ENCODE peak calls at places on chromosomes 13 and 19, in ten cellular contexts. One of them, this sample, is unnamed.

GRCh38 chr13:44218501-44219240 is 155.0 kb upstream of the SERP2 start:
- DNase-seq in amniotic stem cell: no peak
- DNase-seq in stimulated activated CD4-positive, alpha-beta T cell treated with anti-CD3 and anti-CD28 coated beads, Interleukin-2, amount 100 ng/mL, for 24 hours: no peak
- DNase-seq in RWPE2: no peak
- DNase-seq in HFFc6: no peak
- DNase-seq in CD8-positive, alpha-beta T cell: no peak
- DNase-seq in activated naive CD4-positive, alpha-beta T cell treated with anti-CD3 and anti-CD28 coated beads, Interleukin-2, amount 50 U/mL, for 16 hours: no peak
- DNase-seq in head of caudate nucleus: no peak
- DNase-seq in lower leg skin: peak
- DNase-seq in prostate gland: peak
- DNase-seq in this sample: peak

GRCh38 chr19:39110263-39110967 is 15.2 kb upstream of the PAK4 start:
- DNase-seq in prostate gland: peak
- DNase-seq in RWPE2: no peak
- DNase-seq in CD8-positive, alpha-beta T cell: peak
- DNase-seq in amniotic stem cell: peak
- DNase-seq in head of caudate nucleus: peak
- DNase-seq in stimulated activated CD4-positive, alpha-beta T cell treated with anti-CD3 and anti-CD28 coated beads, Interleukin-2, amount 100 ng/mL, for 24 hours: peak
- DNase-seq in lower leg skin: peak
- DNase-seq in HFFc6: no peak
- DNase-seq in activated naive CD4-positive, alpha-beta T cell treated with anti-CD3 and anti-CD28 coated beads, Interleukin-2, amount 50 U/mL, for 16 hours: peak
- DNase-seq in this sample: peak

GRCh38 chr13:109288151-109288709 is 498.2 kb downstream of the IRS2 start:
- DNase-seq in HFFc6: no peak
- DNase-seq in activated naive CD4-positive, alpha-beta T cell treated with anti-CD3 and anti-CD28 coated beads, Interleukin-2, amount 50 U/mL, for 16 hours: no peak
- DNase-seq in lower leg skin: no peak
- DNase-seq in stimulated activated CD4-positive, alpha-beta T cell treated with anti-CD3 and anti-CD28 coated beads, Interleukin-2, amount 100 ng/mL, for 24 hours: no peak
- DNase-seq in RWPE2: no peak
- DNase-seq in prostate gland: no peak
- DNase-seq in head of caudate nucleus: no peak
- DNase-seq in amniotic stem cell: no peak
- DNase-seq in CD8-positive, alpha-beta T cell: no peak
- DNase-seq in this sample: no peak

GRCh38 chr19:48496959-48497727 is 14.5 kb downstream of the LMTK3 start:
- DNase-seq in CD8-positive, alpha-beta T cell: no peak
- DNase-seq in RWPE2: peak
- DNase-seq in stimulated activated CD4-positive, alpha-beta T cell treated with anti-CD3 and anti-CD28 coated beads, Interleukin-2, amount 100 ng/mL, for 24 hours: no peak
- DNase-seq in activated naive CD4-positive, alpha-beta T cell treated with anti-CD3 and anti-CD28 coated beads, Interleukin-2, amount 50 U/mL, for 16 hours: no peak
- DNase-seq in lower leg skin: no peak
- DNase-seq in head of caudate nucleus: no peak
- DNase-seq in HFFc6: no peak
- DNase-seq in amniotic stem cell: no peak
- DNase-seq in prostate gland: no peak
- DNase-seq in this sample: no peak

GRCh38 chr13:47033216-47033615 is 136.4 kb upstream of the HTR2A start:
- DNase-seq in stimulated activated CD4-positive, alpha-beta T cell treated with anti-CD3 and anti-CD28 coated beads, Interleukin-2, amount 100 ng/mL, for 24 hours: no peak
- DNase-seq in lower leg skin: no peak
- DNase-seq in CD8-positive, alpha-beta T cell: no peak
- DNase-seq in prostate gland: no peak
- DNase-seq in RWPE2: no peak
- DNase-seq in HFFc6: peak
- DNase-seq in activated naive CD4-positive, alpha-beta T cell treated with anti-CD3 and anti-CD28 coated beads, Interleukin-2, amount 50 U/mL, for 16 hours: no peak
- DNase-seq in head of caudate nucleus: no peak
- DNase-seq in amniotic stem cell: no peak
- DNase-seq in this sample: no peak

GRCh38 chr13:46553521-46553885 is 533 bp downstream of the LRCH1 start:
- DNase-seq in amniotic stem cell: no peak
- DNase-seq in head of caudate nucleus: no peak
- DNase-seq in activated naive CD4-positive, alpha-beta T cell treated with anti-CD3 and anti-CD28 coated beads, Interleukin-2, amount 50 U/mL, for 16 hours: no peak
- DNase-seq in HFFc6: no peak
- DNase-seq in RWPE2: no peak
- DNase-seq in stimulated activated CD4-positive, alpha-beta T cell treated with anti-CD3 and anti-CD28 coated beads, Interleukin-2, amount 100 ng/mL, for 24 hours: no peak
- DNase-seq in prostate gland: peak
- DNase-seq in CD8-positive, alpha-beta T cell: no peak
- DNase-seq in lower leg skin: peak
- DNase-seq in this sample: no peak

GRCh38 chr19:11814707-11815050 is 606 bp downstream of the ZNF440 start:
- DNase-seq in RWPE2: no peak
- DNase-seq in activated naive CD4-positive, alpha-beta T cell treated with anti-CD3 and anti-CD28 coated beads, Interleukin-2, amount 50 U/mL, for 16 hours: no peak
- DNase-seq in lower leg skin: peak
- DNase-seq in amniotic stem cell: no peak
- DNase-seq in head of caudate nucleus: no peak
- DNase-seq in prostate gland: peak
- DNase-seq in CD8-positive, alpha-beta T cell: no peak
- DNase-seq in stimulated activated CD4-positive, alpha-beta T cell treated with anti-CD3 and anti-CD28 coated beads, Interleukin-2, amount 100 ng/mL, for 24 hours: no peak
- DNase-seq in HFFc6: no peak
- DNase-seq in this sample: no peak

GRCh38 chr13:82717249-82717648 is 1165.0 kb downstream of the SLITRK1 start:
- DNase-seq in amniotic stem cell: no peak
- DNase-seq in head of caudate nucleus: no peak
- DNase-seq in stimulated activated CD4-positive, alpha-beta T cell treated with anti-CD3 and anti-CD28 coated beads, Interleukin-2, amount 100 ng/mL, for 24 hours: no peak
- DNase-seq in prostate gland: no peak
- DNase-seq in HFFc6: peak
- DNase-seq in CD8-positive, alpha-beta T cell: no peak
- DNase-seq in activated naive CD4-positive, alpha-beta T cell treated with anti-CD3 and anti-CD28 coated beads, Interleukin-2, amount 50 U/mL, for 16 hours: no peak
- DNase-seq in RWPE2: no peak
- DNase-seq in lower leg skin: no peak
- DNase-seq in this sample: no peak

GRCh38 chr19:38047641-38048040 is 140.6 kb downstream of the SIPA1L3 start:
- DNase-seq in HFFc6: no peak
- DNase-seq in prostate gland: no peak
- DNase-seq in stimulated activated CD4-positive, alpha-beta T cell treated with anti-CD3 and anti-CD28 coated beads, Interleukin-2, amount 100 ng/mL, for 24 hours: no peak
- DNase-seq in activated naive CD4-positive, alpha-beta T cell treated with anti-CD3 and anti-CD28 coated beads, Interleukin-2, amount 50 U/mL, for 16 hours: no peak
- DNase-seq in RWPE2: no peak
- DNase-seq in lower leg skin: no peak
- DNase-seq in head of caudate nucleus: no peak
- DNase-seq in amniotic stem cell: no peak
- DNase-seq in CD8-positive, alpha-beta T cell: no peak
- DNase-seq in this sample: no peak

GRCh38 chr13:113943821-113944565 is 29.9 kb downstream of the C13orf46 start:
- DNase-seq in RWPE2: peak
- DNase-seq in HFFc6: no peak
- DNase-seq in lower leg skin: no peak
- DNase-seq in CD8-positive, alpha-beta T cell: no peak
- DNase-seq in activated naive CD4-positive, alpha-beta T cell treated with anti-CD3 and anti-CD28 coated beads, Interleukin-2, amount 50 U/mL, for 16 hours: no peak
- DNase-seq in stimulated activated CD4-positive, alpha-beta T cell treated with anti-CD3 and anti-CD28 coated beads, Interleukin-2, amount 100 ng/mL, for 24 hours: no peak
- DNase-seq in amniotic stem cell: no peak
- DNase-seq in head of caudate nucleus: no peak
- DNase-seq in prostate gland: no peak
- DNase-seq in this sample: no peak

GRCh38 chr13:104750377-104750776 is 1684.2 kb upstream of the SLC10A2 start:
- DNase-seq in amniotic stem cell: no peak
- DNase-seq in activated naive CD4-positive, alpha-beta T cell treated with anti-CD3 and anti-CD28 coated beads, Interleukin-2, amount 50 U/mL, for 16 hours: no peak
- DNase-seq in HFFc6: no peak
- DNase-seq in stimulated activated CD4-positive, alpha-beta T cell treated with anti-CD3 and anti-CD28 coated beads, Interleukin-2, amount 100 ng/mL, for 24 hours: no peak
- DNase-seq in lower leg skin: no peak
- DNase-seq in CD8-positive, alpha-beta T cell: no peak
- DNase-seq in RWPE2: no peak
- DNase-seq in head of caudate nucleus: no peak
- DNase-seq in prostate gland: no peak
- DNase-seq in this sample: no peak

GRCh38 chr19:41299046-41299754 is 10.8 kb upstream of the CCDC97 start:
- DNase-seq in activated naive CD4-positive, alpha-beta T cell treated with anti-CD3 and anti-CD28 coated beads, Interleukin-2, amount 50 U/mL, for 16 hours: no peak
- DNase-seq in amniotic stem cell: no peak
- DNase-seq in head of caudate nucleus: no peak
- DNase-seq in prostate gland: no peak
- DNase-seq in HFFc6: no peak
- DNase-seq in stimulated activated CD4-positive, alpha-beta T cell treated with anti-CD3 and anti-CD28 coated beads, Interleukin-2, amount 100 ng/mL, for 24 hours: no peak
- DNase-seq in lower leg skin: no peak
- DNase-seq in RWPE2: no peak
- DNase-seq in CD8-positive, alpha-beta T cell: no peak
- DNase-seq in this sample: no peak

GRCh38 chr13:45167611-45168554 is 33.0 kb downstream of the KCTD4 start:
- DNase-seq in amniotic stem cell: no peak
- DNase-seq in stimulated activated CD4-positive, alpha-beta T cell treated with anti-CD3 and anti-CD28 coated beads, Interleukin-2, amount 100 ng/mL, for 24 hours: no peak
- DNase-seq in RWPE2: peak
- DNase-seq in head of caudate nucleus: no peak
- DNase-seq in lower leg skin: peak
- DNase-seq in HFFc6: no peak
- DNase-seq in activated naive CD4-positive, alpha-beta T cell treated with anti-CD3 and anti-CD28 coated beads, Interleukin-2, amount 50 U/mL, for 16 hours: no peak
- DNase-seq in CD8-positive, alpha-beta T cell: no peak
- DNase-seq in prostate gland: peak
- DNase-seq in this sample: no peak

GRCh38 chr19:41957838-41958366 is 1.2 kb downstream of the RABAC1 start:
- DNase-seq in CD8-positive, alpha-beta T cell: peak
- DNase-seq in stimulated activated CD4-positive, alpha-beta T cell treated with anti-CD3 and anti-CD28 coated beads, Interleukin-2, amount 100 ng/mL, for 24 hours: peak
- DNase-seq in activated naive CD4-positive, alpha-beta T cell treated with anti-CD3 and anti-CD28 coated beads, Interleukin-2, amount 50 U/mL, for 16 hours: peak
- DNase-seq in lower leg skin: no peak
- DNase-seq in head of caudate nucleus: no peak
- DNase-seq in RWPE2: no peak
- DNase-seq in HFFc6: peak
- DNase-seq in amniotic stem cell: peak
- DNase-seq in prostate gland: peak
- DNase-seq in this sample: peak

GRCh38 chr13:65889368-65889767 is 1340.8 kb downstream of the PCDH9 start:
- DNase-seq in prostate gland: no peak
- DNase-seq in RWPE2: no peak
- DNase-seq in lower leg skin: no peak
- DNase-seq in CD8-positive, alpha-beta T cell: no peak
- DNase-seq in head of caudate nucleus: no peak
- DNase-seq in HFFc6: no peak
- DNase-seq in amniotic stem cell: no peak
- DNase-seq in activated naive CD4-positive, alpha-beta T cell treated with anti-CD3 and anti-CD28 coated beads, Interleukin-2, amount 50 U/mL, for 16 hours: no peak
- DNase-seq in stimulated activated CD4-positive, alpha-beta T cell treated with anti-CD3 and anti-CD28 coated beads, Interleukin-2, amount 100 ng/mL, for 24 hours: no peak
- DNase-seq in this sample: no peak

GRCh38 chr13:56528040-56528760 is 612.5 kb upstream of the PRR20A start:
- DNase-seq in head of caudate nucleus: no peak
- DNase-seq in RWPE2: no peak
- DNase-seq in activated naive CD4-positive, alpha-beta T cell treated with anti-CD3 and anti-CD28 coated beads, Interleukin-2, amount 50 U/mL, for 16 hours: no peak
- DNase-seq in stimulated activated CD4-positive, alpha-beta T cell treated with anti-CD3 and anti-CD28 coated beads, Interleukin-2, amount 100 ng/mL, for 24 hours: no peak
- DNase-seq in prostate gland: no peak
- DNase-seq in CD8-positive, alpha-beta T cell: no peak
- DNase-seq in HFFc6: no peak
- DNase-seq in lower leg skin: no peak
- DNase-seq in amniotic stem cell: no peak
- DNase-seq in this sample: peak

This sample was measured in NCI-H1105 treated with DMSO at 0.1 percent for 48 hours.